ENCODE peak calls at places on chromosomes 6 and 20, in six cellular contexts. K, X, A, G, T and Z are unnamed samples.

GRCh38 chr20:58579819-58580492 is 64.8 kb upstream of the APCDD1L start:
- DNase-seq in X (no peak), A (no peak), T (no peak), K (no peak), G (no peak), Z (no peak)

GRCh38 chr6:31588871-31589650 is 3.0 kb downstream of the LST1 start:
- DNase-seq in T (no peak), K (no peak), G (no peak), X (no peak), A (no peak), Z (no peak)

GRCh38 chr6:19368511-19368910 is 468.7 kb upstream of the ID4 start:
- DNase-seq in A (no peak), K (no peak), G (peak), T (no peak), X (no peak), Z (no peak)

GRCh38 chr6:6221829-6222535 is 98.5 kb downstream of the F13A1 start:
- DNase-seq in T (peak), G (no peak), X (peak), A (no peak), K (no peak), Z (peak)

GRCh38 chr20:32809907-32810306 is 9.8 kb upstream of the MAPRE1 start:
- DNase-seq in K (no peak), X (no peak), T (no peak), A (no peak), G (no peak), Z (no peak)

GRCh38 chr6:80605165-80605989 is 498.9 kb downstream of the BCKDHB start:
- DNase-seq in G (no peak), X (peak), A (no peak), K (peak), T (peak), Z (no peak)

GRCh38 chr6:138194221-138194620 is 24.1 kb downstream of the PBOV1 start:
- DNase-seq in K (no peak), T (no peak), A (no peak), X (no peak), G (no peak), Z (no peak)

GRCh38 chr6:156396068-156396771 is 381.0 kb upstream of the ARID1B start:
- DNase-seq in G (no peak), K (no peak), X (no peak), A (peak), T (peak), Z (no peak)

GRCh38 chr20:53371216-53371615 is 222.4 kb downstream of the ZNF217 start:
- DNase-seq in A (no peak), K (no peak), G (no peak), X (no peak), T (no peak), Z (no peak)

GRCh38 chr20:58342104-58342945 is 32.8 kb downstream of the RAB22A start:
- DNase-seq in X (no peak), G (peak), A (no peak), T (no peak), K (no peak), Z (no peak)

GRCh38 chr6:38588631-38589366 is 50.9 kb downstream of the BTBD9 start:
- DNase-seq in A (no peak), X (no peak), G (peak), T (no peak), K (no peak), Z (no peak)

GRCh38 chr6:12345694-12346058 is 55.5 kb downstream of the EDN1 start:
- DNase-seq in G (no peak), K (no peak), A (no peak), T (no peak), X (no peak), Z (no peak)

GRCh38 chr6:109865968-109866367 is 112.1 kb upstream of the GPR6 start:
- DNase-seq in K (no peak), T (no peak), G (no peak), X (no peak), A (no peak), Z (no peak)

GRCh38 chr20:40689100-40689942 is at the start of gene MAFB:
- DNase-seq in A (no peak), K (no peak), G (peak), X (no peak), T (no peak), Z (peak)

GRCh38 chr6:4446982-4447381 is 311.6 kb upstream of the ECI2 start:
- DNase-seq in K (no peak), X (no peak), A (no peak), G (peak), T (peak), Z (no peak)

GRCh38 chr6:53639520-53639919 is 26.0 kb downstream of the KLHL31 start:
- DNase-seq in G (no peak), A (no peak), T (no peak), K (no peak), X (no peak), Z (no peak)

GRCh38 chr6:136608991-136609390 is 58.8 kb upstream of the MAP7 start:
- DNase-seq in T (no peak), G (peak), X (no peak), A (no peak), K (no peak), Z (no peak)

GRCh38 chr6:81727876-81728517 is 24.5 kb downstream of the TENT5A start:
- DNase-seq in T (no peak), A (no peak), K (peak), G (no peak), X (no peak), Z (no peak)

GRCh38 chr20:34022154-34022842 is 28.6 kb downstream of the RALY start:
- DNase-seq in X (no peak), G (peak), A (no peak), T (peak), K (no peak), Z (no peak)

GRCh38 chr6:156555117-156555516 is 222.1 kb upstream of the ARID1B start:
- DNase-seq in X (no peak), K (no peak), G (no peak), A (no peak), T (no peak), Z (no peak)

GRCh38 chr20:32941155-32941885 is 62.9 kb downstream of the SUN5 start:
- DNase-seq in K (no peak), X (no peak), G (no peak), T (no peak), A (no peak), Z (no peak)

GRCh38 chr6:116025405-116025804 is 35.3 kb downstream of the FRK start:
- DNase-seq in T (no peak), X (no peak), G (no peak), A (no peak), K (no peak), Z (no peak)

GRCh38 chr6:37799263-37799644 is 20.3 kb upstream of the ZFAND3 start:
- DNase-seq in K (no peak), G (no peak), T (no peak), X (no peak), A (no peak), Z (no peak)

GRCh38 chr20:59452856-59453255 is 151.5 kb upstream of the PHACTR3 start:
- DNase-seq in A (no peak), K (no peak), X (no peak), G (no peak), T (no peak), Z (no peak)

GRCh38 chr20:42406826-42407225 is 782.9 kb downstream of the PTPRT start:
- DNase-seq in X (no peak), G (no peak), K (no peak), A (no peak), T (no peak), Z (no peak)

GRCh38 chr6:158666637-158667359 is 16.9 kb downstream of the SYTL3 start:
- DNase-seq in A (no peak), X (no peak), K (no peak), T (no peak), G (peak), Z (peak)

GRCh38 chr20:23141016-23141415 is 54.9 kb upstream of the CD93 start:
- DNase-seq in X (no peak), A (no peak), G (no peak), T (no peak), K (peak), Z (no peak)

GRCh38 chr20:62830821-62831220 is 14.0 kb downstream of the COL9A3 start:
- DNase-seq in K (no peak), X (no peak), G (no peak), A (no peak), T (no peak), Z (no peak)

GRCh38 chr20:50675671-50676376 is 15.5 kb downstream of the RIPOR3 start:
- DNase-seq in G (no peak), A (no peak), X (no peak), K (no peak), T (no peak), Z (no peak)

GRCh38 chr6:141167945-141168344 is 964.8 kb upstream of the GJE1 start:
- DNase-seq in X (no peak), G (no peak), K (no peak), T (no peak), A (no peak), Z (no peak)

GRCh38 chr20:25289886-25290597 is 42.2 kb downstream of the PYGB start:
- DNase-seq in A (no peak), K (no peak), G (no peak), X (no peak), T (no peak), Z (no peak)